ENCODE peak calls at places on chromosome X, in ten cellular contexts. One of them, this sample, is unnamed.

GRCh38 chrX:107628662-107629532 is 587 bp downstream of the PRPS1 start:
- DNase-seq in endodermal cell: peak
- DNase-seq in fibroblast of lung: peak
- DNase-seq in effector memory CD8-positive, alpha-beta T cell: peak
- DNase-seq in activated CD4-positive, alpha-beta memory T cell treated with anti-CD3 and anti-CD28 coated beads, Interleukin-2, amount 10 ng/mL, durations not matched to agents 7 days and 5 days: peak
- DNase-seq in amniotic stem cell: peak
- DNase-seq in stomach: no peak
- DNase-seq in MM.1S: peak
- DNase-seq in Karpas-422: peak
- DNase-seq in GM19239: peak
- DNase-seq in this sample: peak

GRCh38 chrX:6678313-6678712 is 143.4 kb upstream of the VCX3A start:
- DNase-seq in endodermal cell: no peak
- DNase-seq in fibroblast of lung: no peak
- DNase-seq in effector memory CD8-positive, alpha-beta T cell: no peak
- DNase-seq in activated CD4-positive, alpha-beta memory T cell treated with anti-CD3 and anti-CD28 coated beads, Interleukin-2, amount 10 ng/mL, durations not matched to agents 7 days and 5 days: no peak
- DNase-seq in amniotic stem cell: no peak
- DNase-seq in stomach: peak
- DNase-seq in MM.1S: no peak
- DNase-seq in Karpas-422: no peak
- DNase-seq in GM19239: no peak
- DNase-seq in this sample: no peak

GRCh38 chrX:30270639-30271038 is 23.7 kb downstream of the MAGEB1 start:
- DNase-seq in endodermal cell: no peak
- DNase-seq in fibroblast of lung: no peak
- DNase-seq in effector memory CD8-positive, alpha-beta T cell: no peak
- DNase-seq in activated CD4-positive, alpha-beta memory T cell treated with anti-CD3 and anti-CD28 coated beads, Interleukin-2, amount 10 ng/mL, durations not matched to agents 7 days and 5 days: no peak
- DNase-seq in amniotic stem cell: no peak
- DNase-seq in stomach: no peak
- DNase-seq in MM.1S: no peak
- DNase-seq in Karpas-422: no peak
- DNase-seq in GM19239: no peak
- DNase-seq in this sample: no peak

GRCh38 chrX:118271770-118272169 is 74.1 kb upstream of the WDR44 start:
- DNase-seq in endodermal cell: no peak
- DNase-seq in fibroblast of lung: peak
- DNase-seq in effector memory CD8-positive, alpha-beta T cell: no peak
- DNase-seq in activated CD4-positive, alpha-beta memory T cell treated with anti-CD3 and anti-CD28 coated beads, Interleukin-2, amount 10 ng/mL, durations not matched to agents 7 days and 5 days: no peak
- DNase-seq in amniotic stem cell: no peak
- DNase-seq in stomach: no peak
- DNase-seq in MM.1S: no peak
- DNase-seq in Karpas-422: no peak
- DNase-seq in GM19239: no peak
- DNase-seq in this sample: no peak

GRCh38 chrX:15511563-15511962 is 11.0 kb downstream of the BMX start:
- DNase-seq in endodermal cell: no peak
- DNase-seq in fibroblast of lung: no peak
- DNase-seq in effector memory CD8-positive, alpha-beta T cell: no peak
- DNase-seq in activated CD4-positive, alpha-beta memory T cell treated with anti-CD3 and anti-CD28 coated beads, Interleukin-2, amount 10 ng/mL, durations not matched to agents 7 days and 5 days: no peak
- DNase-seq in amniotic stem cell: no peak
- DNase-seq in stomach: no peak
- DNase-seq in MM.1S: no peak
- DNase-seq in Karpas-422: peak
- DNase-seq in GM19239: no peak
- DNase-seq in this sample: no peak

GRCh38 chrX:118976599-118977340 is 2.4 kb downstream of the LONRF3 start:
- DNase-seq in endodermal cell: peak
- DNase-seq in fibroblast of lung: no peak
- DNase-seq in effector memory CD8-positive, alpha-beta T cell: peak
- DNase-seq in activated CD4-positive, alpha-beta memory T cell treated with anti-CD3 and anti-CD28 coated beads, Interleukin-2, amount 10 ng/mL, durations not matched to agents 7 days and 5 days: peak
- DNase-seq in amniotic stem cell: no peak
- DNase-seq in stomach: peak
- DNase-seq in MM.1S: no peak
- DNase-seq in Karpas-422: peak
- DNase-seq in GM19239: no peak
- DNase-seq in this sample: no peak

GRCh38 chrX:56728752-56729151 is 291 bp upstream of the NBDY start:
- DNase-seq in endodermal cell: no peak
- DNase-seq in fibroblast of lung: peak
- DNase-seq in effector memory CD8-positive, alpha-beta T cell: no peak
- DNase-seq in activated CD4-positive, alpha-beta memory T cell treated with anti-CD3 and anti-CD28 coated beads, Interleukin-2, amount 10 ng/mL, durations not matched to agents 7 days and 5 days: peak
- DNase-seq in amniotic stem cell: no peak
- DNase-seq in stomach: no peak
- DNase-seq in MM.1S: peak
- DNase-seq in Karpas-422: peak
- DNase-seq in GM19239: no peak
- DNase-seq in this sample: no peak

GRCh38 chrX:31555506-31555905 is 483.7 kb upstream of the FTHL17 start:
- DNase-seq in endodermal cell: no peak
- DNase-seq in fibroblast of lung: peak
- DNase-seq in effector memory CD8-positive, alpha-beta T cell: no peak
- DNase-seq in activated CD4-positive, alpha-beta memory T cell treated with anti-CD3 and anti-CD28 coated beads, Interleukin-2, amount 10 ng/mL, durations not matched to agents 7 days and 5 days: no peak
- DNase-seq in amniotic stem cell: no peak
- DNase-seq in stomach: no peak
- DNase-seq in MM.1S: no peak
- DNase-seq in Karpas-422: no peak
- DNase-seq in GM19239: no peak
- DNase-seq in this sample: no peak

GRCh38 chrX:47563801-47564315 is 2.9 kb downstream of the ARAF start:
- DNase-seq in endodermal cell: no peak
- DNase-seq in fibroblast of lung: no peak
- DNase-seq in effector memory CD8-positive, alpha-beta T cell: no peak
- DNase-seq in activated CD4-positive, alpha-beta memory T cell treated with anti-CD3 and anti-CD28 coated beads, Interleukin-2, amount 10 ng/mL, durations not matched to agents 7 days and 5 days: peak
- DNase-seq in amniotic stem cell: no peak
- DNase-seq in stomach: no peak
- DNase-seq in MM.1S: no peak
- DNase-seq in Karpas-422: peak
- DNase-seq in GM19239: no peak
- DNase-seq in this sample: no peak

GRCh38 chrX:23764183-23764582 is 18.8 kb upstream of the SAT1 start:
- DNase-seq in endodermal cell: no peak
- DNase-seq in fibroblast of lung: no peak
- DNase-seq in effector memory CD8-positive, alpha-beta T cell: no peak
- DNase-seq in activated CD4-positive, alpha-beta memory T cell treated with anti-CD3 and anti-CD28 coated beads, Interleukin-2, amount 10 ng/mL, durations not matched to agents 7 days and 5 days: no peak
- DNase-seq in amniotic stem cell: no peak
- DNase-seq in stomach: no peak
- DNase-seq in MM.1S: no peak
- DNase-seq in Karpas-422: no peak
- DNase-seq in GM19239: no peak
- DNase-seq in this sample: no peak

GRCh38 chrX:132119283-132119682 is 8.5 kb downstream of the FRMD7 start:
- DNase-seq in endodermal cell: no peak
- DNase-seq in fibroblast of lung: no peak
- DNase-seq in effector memory CD8-positive, alpha-beta T cell: no peak
- DNase-seq in activated CD4-positive, alpha-beta memory T cell treated with anti-CD3 and anti-CD28 coated beads, Interleukin-2, amount 10 ng/mL, durations not matched to agents 7 days and 5 days: no peak
- DNase-seq in amniotic stem cell: no peak
- DNase-seq in stomach: no peak
- DNase-seq in MM.1S: no peak
- DNase-seq in Karpas-422: no peak
- DNase-seq in GM19239: no peak
- DNase-seq in this sample: no peak